ENCODE peak calls at places on chromosomes 4 and X, in four cellular contexts. U, G, O and L are unnamed samples.

GRCh38 chrX:151517421-151517820 is 46.1 kb upstream of the PASD1 start:
- DNase-seq in G (no peak), U (no peak), O (no peak), L (no peak)

GRCh38 chr4:12022409-12022808 is 593.7 kb upstream of the HS3ST1 start:
- DNase-seq in G (no peak), U (no peak), O (no peak), L (no peak)

GRCh38 chr4:185096032-185096653 is 46.9 kb upstream of the SLC25A4 start:
- DNase-seq in U (no peak), G (peak), O (no peak), L (no peak)

GRCh38 chr4:114087596-114088230 is 108.3 kb upstream of the ARSJ start:
- DNase-seq in O (no peak), G (no peak), U (no peak), L (no peak)

GRCh38 chr4:160523236-160523635 is 1420.4 kb downstream of the RAPGEF2 start:
- DNase-seq in U (no peak), O (no peak), G (no peak), L (no peak)

GRCh38 chr4:84126061-84126787 is 372.9 kb downstream of the NKX6-1 start:
- DNase-seq in U (no peak), O (no peak), G (no peak), L (no peak)

GRCh38 chr4:110787109-110787508 is 164.2 kb upstream of the PITX2 start:
- DNase-seq in U (no peak), O (no peak), G (no peak), L (no peak)

GRCh38 chr4:180164799-180165198 is 2078.4 kb upstream of the TENM3 start:
- DNase-seq in U (no peak), O (no peak), G (peak), L (no peak)

GRCh38 chrX:33741807-33742206 is 390.3 kb downstream of the FAM47A start:
- DNase-seq in U (peak), G (no peak), O (no peak), L (no peak)

GRCh38 chrX:101764538-101764937 is 104.9 kb upstream of the ARMCX2 start:
- DNase-seq in O (no peak), G (no peak), U (no peak), L (no peak)

GRCh38 chr4:159117968-159118367 is 15.1 kb downstream of the RAPGEF2 start:
- DNase-seq in G (no peak), U (no peak), O (no peak), L (no peak)

DNA sequence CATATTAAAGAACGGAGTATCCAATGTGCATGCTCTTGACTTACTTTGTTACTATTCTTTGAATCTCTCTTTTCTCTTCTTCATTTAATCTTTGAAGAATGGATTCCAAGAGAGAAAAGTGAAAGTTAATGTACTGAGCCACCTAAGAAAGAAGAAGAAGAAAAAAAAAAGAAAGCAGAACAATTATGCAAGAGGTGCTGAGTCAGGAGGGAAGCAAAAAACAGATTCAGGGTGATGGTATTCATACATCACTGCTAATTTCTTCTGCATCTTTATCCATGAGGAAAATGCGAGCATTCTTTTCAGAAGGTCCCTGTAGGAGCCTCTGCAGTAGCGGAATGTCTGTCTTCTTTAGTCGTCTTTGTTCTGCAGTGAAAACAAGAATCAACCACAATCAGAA is 43.9 kb downstream of the RASSF6 start:
- DNase-seq in G (no peak), O (no peak), U (no peak), L (no peak)
- TF ChIP-seq CBFB in G (no peak), O (no peak), U (no peak), L (no peak)

GRCh38 chr4:130747842-130748241 is 1651.9 kb downstream of the C4orf33 start:
- DNase-seq in U (no peak), O (no peak), G (no peak), L (no peak)
- TF ChIP-seq CBFB in U (no peak), O (no peak), G (no peak), L (no peak)

GRCh38 chr4:100913685-100914084 is 395.9 kb upstream of the EMCN start:
- DNase-seq in O (no peak), U (peak), G (no peak), L (no peak)

GRCh38 chr4:100906973-100907372 is 389.2 kb upstream of the EMCN start:
- DNase-seq in O (no peak), G (no peak), U (no peak), L (no peak)

GRCh38 chr4:100907465-100908454 is 389.9 kb upstream of the EMCN start:
- DNase-seq in G (peak), O (no peak), U (no peak), L (no peak)

DNA sequence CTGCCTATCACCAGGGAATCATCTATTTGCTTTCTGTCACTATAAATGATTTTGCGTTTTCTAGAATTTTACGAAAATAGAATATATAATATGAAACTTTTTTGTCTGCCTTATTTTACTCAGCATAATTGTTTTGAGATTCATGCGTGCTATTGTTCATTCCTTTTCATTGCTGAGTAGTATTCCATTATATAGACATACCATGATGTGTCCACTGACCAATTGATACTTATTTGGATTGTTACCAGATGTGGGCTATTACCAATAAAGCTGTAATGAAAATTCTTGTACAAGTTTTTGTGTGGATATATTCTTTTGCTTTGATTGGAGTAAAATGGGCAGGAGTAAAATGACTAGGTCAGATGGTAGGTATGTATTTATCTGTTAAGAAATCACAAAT is 390.7 kb upstream of the EMCN start:
- DNase-seq in G (no peak), O (no peak), U (no peak), L (no peak)
- TF ChIP-seq CBFB in G (no peak), O (no peak), U (no peak), L (no peak)

DNA sequence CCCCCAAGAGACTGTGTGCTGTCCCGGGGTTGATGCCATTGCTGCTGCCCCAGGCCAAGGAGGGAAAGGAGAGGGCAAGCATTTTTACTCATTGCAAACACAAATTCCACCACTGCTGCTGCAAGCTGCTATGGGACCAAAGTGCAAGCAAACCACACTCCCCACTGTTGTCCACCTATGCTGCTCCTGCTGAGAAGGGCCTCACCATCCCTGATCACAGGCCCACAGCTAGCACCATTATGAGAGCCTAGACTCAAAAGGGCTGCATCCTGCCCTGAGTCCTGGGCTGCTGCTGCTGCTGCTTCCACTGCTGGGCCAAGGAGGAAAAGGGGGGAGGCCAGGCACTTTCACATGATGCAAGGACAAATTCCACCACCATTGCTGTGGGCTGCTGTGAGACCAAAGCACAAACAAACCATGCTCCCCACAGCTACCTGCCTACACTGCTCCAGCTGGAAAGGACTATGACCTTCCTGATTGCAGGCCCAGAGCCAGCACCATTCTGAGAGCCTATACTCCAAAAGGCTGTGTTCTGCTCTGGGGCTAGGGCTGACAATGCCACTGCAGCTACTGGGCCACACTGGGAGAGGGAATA is 218.2 kb upstream of the ZCCHC13 start:
- DNase-seq in O (no peak), G (peak), U (no peak), L (no peak)
- TF ChIP-seq CBFB in O (no peak), G (no peak), U (no peak), L (no peak)

GRCh38 chrX:1582686-1583437 is 8.5 kb upstream of the AKAP17A start:
- DNase-seq in U (no peak), G (peak), O (no peak), L (no peak)
- TF ChIP-seq CBFB in U (no peak), G (no peak), O (peak), L (no peak)

DNA sequence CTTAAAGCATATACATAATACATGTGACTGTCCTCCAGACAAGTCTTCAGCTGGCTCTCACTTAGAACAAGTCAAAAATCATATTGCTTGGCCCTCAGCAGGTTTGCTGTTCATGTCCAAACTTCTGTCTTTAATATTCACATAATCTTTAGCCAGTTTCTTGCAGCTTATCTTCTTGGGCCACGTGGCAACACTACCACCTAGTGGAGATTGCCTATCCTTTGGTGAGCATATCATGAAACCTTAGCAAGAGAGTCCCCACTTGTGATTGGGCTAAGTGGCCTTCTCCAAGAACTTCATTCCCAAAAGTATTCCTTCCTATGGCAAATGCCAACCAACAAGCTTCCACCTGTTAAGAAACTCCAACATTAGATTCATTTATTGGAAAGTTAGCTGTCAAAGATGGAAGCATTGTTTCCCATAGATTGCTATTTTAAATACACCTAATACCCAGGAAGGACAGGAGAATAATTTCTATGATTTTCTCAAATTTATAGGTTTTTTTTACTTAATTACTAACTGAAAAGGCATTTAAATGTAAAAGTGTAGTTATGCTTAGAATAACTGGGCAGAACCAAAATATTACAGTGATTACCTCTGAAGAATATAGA is 231.9 kb upstream of the INTU start:
- DNase-seq in O (peak), G (peak), U (peak), L (peak)
- TF ChIP-seq CBFB in O (no peak), G (no peak), U (no peak), L (no peak)

GRCh38 chr4:7699040-7699439 is 240.6 kb downstream of the AFAP1 start:
- DNase-seq in U (no peak), O (no peak), G (no peak), L (no peak)

GRCh38 chr4:7697326-7697725 is 242.3 kb downstream of the AFAP1 start:
- DNase-seq in U (no peak), O (no peak), G (no peak), L (no peak)

GRCh38 chr4:7699825-7700224 is 239.8 kb downstream of the AFAP1 start:
- DNase-seq in U (no peak), O (no peak), G (no peak), L (no peak)

GRCh38 chr4:7697821-7698220 is 241.8 kb downstream of the AFAP1 start:
- DNase-seq in U (no peak), O (no peak), G (no peak), L (no peak)

GRCh38 chr4:7698586-7698985 is 241.1 kb downstream of the AFAP1 start:
- DNase-seq in O (no peak), U (no peak), G (no peak), L (no peak)
- TF ChIP-seq CBFB in O (no peak), U (no peak), G (no peak), L (no peak)

DNA sequence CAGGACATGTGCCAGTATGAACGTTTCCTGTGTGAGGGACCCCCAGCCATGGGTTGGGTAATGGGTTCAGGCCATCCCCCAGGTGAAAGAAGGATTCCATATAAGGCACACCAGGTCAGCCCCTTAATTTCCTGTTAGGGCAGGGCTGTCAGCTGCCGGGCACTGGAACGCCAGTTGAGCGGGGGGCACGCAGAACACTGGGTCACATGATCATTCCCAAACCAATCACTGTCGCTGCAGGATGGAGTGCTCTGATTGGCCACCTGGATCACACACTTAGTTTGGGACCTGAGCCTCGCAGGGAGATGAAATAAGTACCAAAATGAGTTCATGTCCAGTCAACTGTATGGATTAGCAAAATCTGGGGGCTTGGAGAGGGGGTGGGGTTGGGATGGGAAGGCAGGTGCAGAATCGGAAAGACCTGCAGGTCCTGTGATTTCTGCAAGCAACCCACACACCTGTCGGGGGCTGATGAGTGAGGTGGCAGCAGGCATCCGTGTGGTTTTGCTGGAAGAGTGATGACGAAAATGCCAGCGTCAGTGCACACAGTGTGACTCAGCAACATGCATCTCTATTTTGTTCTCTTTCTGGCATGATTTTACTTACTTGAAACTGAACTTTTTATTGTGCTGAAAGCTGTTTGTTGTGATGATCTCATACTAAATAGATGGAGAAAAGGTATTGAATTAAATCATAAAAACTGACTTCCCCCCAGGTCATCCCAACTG is 32.2 kb downstream of the RNF212 start:
- DNase-seq in U (no peak), O (no peak), G (no peak), L (no peak)
- TF ChIP-seq CBFB in U (no peak), O (no peak), G (no peak), L (no peak)

DNA sequence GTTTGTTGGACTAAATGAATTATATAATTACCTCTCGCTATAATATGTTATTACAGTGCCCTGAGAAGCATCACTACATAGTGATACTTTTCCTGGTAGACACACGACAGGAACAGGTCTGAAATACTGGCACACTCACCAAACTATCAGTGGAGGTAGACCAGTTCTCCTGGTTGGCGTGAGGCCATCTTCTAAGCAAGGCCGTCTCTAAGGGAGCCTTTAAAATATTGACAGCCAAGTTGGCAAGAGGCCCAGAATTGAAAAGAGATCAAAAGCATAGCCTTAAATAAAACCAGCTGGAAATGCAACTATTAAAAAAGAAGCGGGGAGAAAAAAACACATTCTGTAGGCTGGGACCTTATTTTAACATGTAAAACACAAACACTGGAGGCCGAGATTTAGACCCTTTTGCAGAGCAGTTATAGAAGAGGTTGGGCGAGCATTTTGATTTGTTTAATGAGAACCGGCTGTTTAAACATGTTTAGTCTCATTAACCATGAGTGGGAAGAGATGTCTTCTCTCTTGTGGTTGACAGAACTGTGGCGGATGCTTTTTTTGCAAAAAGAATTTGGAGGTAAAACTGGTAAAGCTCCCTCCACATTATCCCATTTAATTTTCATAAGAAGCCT is 233.0 kb upstream of the CLNK start:
- DNase-seq in O (no peak), U (no peak), G (no peak), L (no peak)
- TF ChIP-seq CBFB in O (no peak), U (no peak), G (no peak), L (no peak)

GRCh38 chrX:21975827-21976226 is 35.3 kb downstream of the SMS start:
- DNase-seq in O (no peak), U (no peak), G (no peak), L (no peak)
- TF ChIP-seq CBFB in O (no peak), U (no peak), G (no peak), L (no peak)